ENCODE peak calls at places on chromosomes 12 and 14, in five cellular contexts. B is neuronal stem cell, C is mesenchymal stem cell, I is H9, F is H1. X is an unnamed sample.

GRCh38 chr14:101174522-101174838 is 271.0 kb upstream of the RTL1 start:
- DNase-seq in B (no peak), F (no peak), C (no peak), I (no peak), X (no peak)

GRCh38 chr14:22852599-22852939 is 16.2 kb downstream of the MMP14 start:
- DNase-seq in C (no peak), F (no peak), I (no peak), B (no peak), X (no peak)

GRCh38 chr14:75554482-75554881 is 23.9 kb upstream of the FLVCR2 start:
- DNase-seq in C (peak; percentile 36), I (no peak), F (no peak), B (no peak), X (peak; percentile 94)

GRCh38 chr12:116524964-116525379 is 34.2 kb upstream of the MAP1LC3B2 start:
- DNase-seq in C (no peak), B (no peak), I (peak; percentile 84), F (no peak), X (no peak)

GRCh38 chr14:96481731-96482314 is 20.4 kb upstream of the PAPOLA start:
- DNase-seq in B (no peak), F (no peak), I (no peak), C (no peak), X (no peak)

GRCh38 chr12:96506776-96507175 is 17.4 kb downstream of the CFAP54 start:
- DNase-seq in C (no peak), B (no peak), F (no peak), I (no peak), X (no peak)

GRCh38 chr12:132788375-132789098 is 26.9 kb upstream of the ANKLE2 start:
- DNase-seq in I (no peak), F (no peak), C (no peak), B (no peak), X (no peak)

GRCh38 chr12:102331419-102331818 is 133.8 kb upstream of the PMCH start:
- DNase-seq in F (no peak), I (no peak), C (no peak), B (no peak), X (no peak)

GRCh38 chr14:104296388-104297312 is 158.3 kb downstream of the KIF26A start:
- DNase-seq in B (no peak), I (peak; percentile 22), F (no peak), C (no peak), X (no peak)

GRCh38 chr14:97287956-97288355 is 490.8 kb downstream of the VRK1 start:
- DNase-seq in B (no peak), I (no peak), C (no peak), F (no peak), X (no peak)

GRCh38 chr14:102474934-102475333 is 34.6 kb downstream of the ANKRD9 start:
- DNase-seq in C (peak; percentile 13), I (no peak), B (no peak), F (no peak), X (no peak)

GRCh38 chr14:70254476-70254961 is 65.8 kb upstream of the SLC8A3 start:
- DNase-seq in F (peak; percentile 72), C (peak; percentile 3), B (peak; percentile 23), I (peak; percentile 63), X (peak; percentile 80)

GRCh38 chr14:77714926-77715325 is 7.0 kb downstream of the SLIRP start:
- DNase-seq in B (no peak), F (no peak), C (no peak), I (no peak), X (no peak)

GRCh38 chr14:55430024-55430690 is 10.3 kb downstream of the TBPL2 start:
- DNase-seq in I (no peak), C (peak; percentile 79), F (no peak), B (no peak), X (peak; percentile 63)

GRCh38 chr12:112778400-112778799 is 13.1 kb upstream of the RPH3A start:
- DNase-seq in I (no peak), C (no peak), B (no peak), F (no peak), X (no peak)

GRCh38 chr12:34404377-34405285 is 382.3 kb downstream of the ALG10 start:
- DNase-seq in I (peak; percentile 15), F (peak; percentile 2), B (no peak), C (no peak), X (no peak)

GRCh38 chr12:13293086-13293485 is 96.6 kb downstream of the EMP1 start:
- DNase-seq in I (no peak), F (no peak), C (no peak), B (no peak), X (no peak)

GRCh38 chr14:39097159-39097558 is 5.9 kb downstream of the SEC23A start:
- DNase-seq in I (no peak), C (no peak), B (no peak), F (no peak), X (peak; percentile 88)

GRCh38 chr12:117119592-117120198 is 20.5 kb upstream of the TESC start:
- DNase-seq in I (peak; percentile 81), C (peak; percentile 19), F (peak; percentile 79), B (peak; percentile 51), X (peak; percentile 29)

GRCh38 chr12:121843236-121843982 is 15.2 kb downstream of the HPD start:
- DNase-seq in F (no peak), C (no peak), I (no peak), B (no peak), X (no peak)

DNA sequence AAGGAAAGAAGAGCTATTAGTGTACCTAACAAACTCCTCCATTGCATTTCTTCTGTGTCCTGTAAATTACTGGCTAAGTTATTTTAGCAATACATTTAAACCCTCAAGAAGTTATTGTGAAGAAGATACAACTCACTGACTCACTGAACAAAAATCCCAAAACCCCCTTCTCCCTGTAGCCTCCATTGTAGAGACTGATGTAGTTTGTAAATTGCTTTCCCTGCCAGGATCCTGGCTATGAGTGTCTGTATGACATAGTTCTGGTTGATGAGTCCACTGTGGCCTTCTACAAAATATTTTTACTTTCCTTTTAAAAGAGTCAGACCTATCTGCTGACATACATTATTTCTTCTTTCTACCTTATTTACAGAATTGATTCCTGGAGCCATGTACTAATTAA is 155.6 kb downstream of the SLC6A15 start:
- DNase-seq in F (no peak), B (no peak), C (peak; percentile 64), I (no peak), X (no peak)
- H3K27ac ChIP-seq in F (no peak overlapping the region), B (no peak overlapping the region), C (no peak overlapping the region), I (no peak overlapping the region), X (peak overlapping the region; percentile 71)

GRCh38 chr14:51921026-51921425 is 60.6 kb downstream of the GNG2 start:
- DNase-seq in B (no peak), I (no peak), F (no peak), C (peak; percentile 26), X (peak; percentile 81)
- H2BK12ac ChIP-seq in B (no peak overlapping the region), I (no peak overlapping the region), F (no peak overlapping the region), C (no peak overlapping the region), X (no peak overlapping the region)

GRCh38 chr14:92316116-92316515 is 6.8 kb upstream of the SLC24A4 start:
- DNase-seq in I (no peak), B (no peak), C (no peak), F (no peak), X (no peak)

GRCh38 chr14:92314182-92314581 is 8.8 kb upstream of the SLC24A4 start:
- DNase-seq in B (no peak), F (no peak), C (no peak), I (no peak), X (no peak)

GRCh38 chr14:92317511-92317910 is 5.5 kb upstream of the SLC24A4 start:
- DNase-seq in F (no peak), C (peak; percentile 36), I (no peak), B (no peak), X (peak; percentile 56)

GRCh38 chr14:92315050-92315785 is 7.7 kb upstream of the SLC24A4 start:
- DNase-seq in C (no peak), I (no peak), F (no peak), B (no peak), X (no peak)

DNA sequence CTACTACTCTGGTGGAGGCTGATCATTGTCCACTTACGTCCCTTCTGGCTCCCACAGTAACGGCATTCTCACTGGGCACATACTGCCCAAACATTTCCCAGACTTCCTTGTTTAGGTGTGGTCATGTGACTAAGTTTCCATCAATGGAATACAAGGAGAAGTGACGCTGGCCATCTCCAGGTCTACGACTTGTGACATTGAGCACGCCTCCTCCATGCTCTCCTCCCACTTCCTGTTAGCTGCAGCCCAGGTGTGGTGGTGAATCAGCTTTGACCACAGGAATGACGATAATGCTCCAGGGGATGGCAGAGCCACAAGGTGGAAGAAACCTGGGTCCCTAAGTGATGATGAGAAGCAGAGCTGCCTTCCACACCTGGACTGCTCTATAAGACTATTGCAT is 6.0 kb upstream of the SLC24A4 start:
- DNase-seq in C (no peak), F (no peak), I (no peak), B (no peak), X (peak; percentile 78)
- H3K27ac ChIP-seq in C (no peak overlapping the region), F (no peak overlapping the region), I (no peak overlapping the region), B (no peak overlapping the region), X (no peak overlapping the region)

GRCh38 chr14:99839696-99840095 is 46.5 kb downstream of the EML1 start:
- DNase-seq in C (no peak), I (no peak), B (no peak), F (no peak), X (no peak)

GRCh38 chr14:99840265-99840664 is 47.1 kb downstream of the EML1 start:
- DNase-seq in B (no peak), I (no peak), F (no peak), C (no peak), X (no peak)

GRCh38 chr14:99840774-99841305 is 47.6 kb downstream of the EML1 start:
- DNase-seq in F (no peak), B (no peak), I (no peak), C (no peak), X (no peak)

GRCh38 chr14:99838555-99839193 is 45.5 kb downstream of the EML1 start:
- DNase-seq in B (peak; percentile 81), C (peak; percentile 36), F (peak; percentile 67), I (peak; percentile 59), X (peak; percentile 45)

DNA sequence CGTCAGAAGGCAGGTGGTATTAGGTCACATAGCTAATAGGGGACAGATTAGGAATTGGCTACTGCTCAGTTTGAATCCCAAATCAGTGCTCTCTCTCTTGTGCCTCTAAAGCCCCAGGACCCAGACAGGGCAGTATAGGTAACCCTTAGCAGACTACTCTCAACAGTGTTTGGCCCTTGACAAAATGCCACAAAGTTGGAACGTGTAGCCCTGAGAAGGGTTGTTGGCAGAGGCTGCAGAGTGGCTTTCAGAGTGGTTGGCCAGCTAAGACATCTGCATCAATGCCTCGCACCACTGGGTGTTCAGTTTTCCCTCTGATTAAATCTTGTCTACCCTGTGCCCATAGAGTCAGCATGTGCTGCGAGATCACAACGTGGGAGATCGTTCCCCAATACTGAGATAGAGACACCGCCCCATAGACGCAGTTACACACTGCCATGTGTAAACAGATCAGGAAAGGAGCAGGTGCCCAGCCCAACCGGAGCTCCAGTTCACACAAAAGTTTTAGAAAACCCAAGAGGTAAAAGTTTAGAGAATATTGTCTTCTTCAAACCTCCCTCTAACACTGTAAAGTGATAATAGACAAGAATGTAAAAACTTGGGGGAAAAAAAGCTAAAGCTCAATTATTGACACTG is 48.3 kb downstream of the EML1 start:
- DNase-seq in B (no peak), I (no peak), F (no peak), C (no peak), X (no peak)
- H2BK12ac ChIP-seq in B (no peak overlapping the region), I (no peak overlapping the region), F (peak overlapping the region; percentile 65), C (no peak overlapping the region), X (no peak overlapping the region)

X was measured in trophoblast cell.